ENCODE peak calls at places on chromosomes 5 and 9, in six cellular contexts. One of them, this sample, is unnamed.

GRCh38 chr5:53917095-53917494 is 356.7 kb downstream of the NDUFS4 start:
- DNase-seq in body of pancreas: no peak
- DNase-seq in neuronal stem cell: no peak
- DNase-seq in DND-41: no peak
- DNase-seq in pancreas: no peak
- DNase-seq in heart left ventricle: no peak
- DNase-seq in this sample: no peak

GRCh38 chr5:167708449-167708848 is 583.0 kb upstream of the WWC1 start:
- DNase-seq in body of pancreas: no peak
- DNase-seq in neuronal stem cell: no peak
- DNase-seq in DND-41: no peak
- DNase-seq in pancreas: no peak
- DNase-seq in heart left ventricle: no peak
- DNase-seq in this sample: no peak

GRCh38 chr5:8500426-8500825 is 631.5 kb downstream of the MTRR start:
- DNase-seq in body of pancreas: no peak
- DNase-seq in neuronal stem cell: no peak
- DNase-seq in DND-41: no peak
- DNase-seq in pancreas: no peak
- DNase-seq in heart left ventricle: no peak
- DNase-seq in this sample: no peak

GRCh38 chr5:59999056-59999455 is 105.5 kb upstream of the PDE4D start:
- DNase-seq in body of pancreas: no peak
- DNase-seq in neuronal stem cell: no peak
- DNase-seq in DND-41: no peak
- DNase-seq in pancreas: no peak
- DNase-seq in heart left ventricle: no peak
- DNase-seq in this sample: no peak

GRCh38 chr5:135038829-135039525 is 4.9 kb upstream of the PITX1 start:
- DNase-seq in body of pancreas: no peak
- DNase-seq in neuronal stem cell: no peak
- DNase-seq in DND-41: no peak
- DNase-seq in pancreas: no peak
- DNase-seq in heart left ventricle: no peak
- DNase-seq in this sample: peak

GRCh38 chr5:107744418-107745330 is 73.9 kb upstream of the EFNA5 start:
- DNase-seq in body of pancreas: no peak
- DNase-seq in neuronal stem cell: peak
- DNase-seq in DND-41: no peak
- DNase-seq in pancreas: no peak
- DNase-seq in heart left ventricle: no peak
- DNase-seq in this sample: no peak

GRCh38 chr5:10103098-10103497 is 146.6 kb downstream of the ATPSCKMT start:
- DNase-seq in body of pancreas: no peak
- DNase-seq in neuronal stem cell: peak
- DNase-seq in DND-41: no peak
- DNase-seq in pancreas: no peak
- DNase-seq in heart left ventricle: no peak
- DNase-seq in this sample: no peak

GRCh38 chr9:72978724-72979123 is 25.9 kb upstream of the ALDH1A1 start:
- DNase-seq in body of pancreas: no peak
- DNase-seq in neuronal stem cell: no peak
- DNase-seq in DND-41: no peak
- DNase-seq in pancreas: no peak
- DNase-seq in heart left ventricle: no peak
- DNase-seq in this sample: no peak

GRCh38 chr5:13695076-13695712 is 249.3 kb downstream of the DNAH5 start:
- DNase-seq in body of pancreas: no peak
- DNase-seq in neuronal stem cell: no peak
- DNase-seq in DND-41: no peak
- DNase-seq in pancreas: no peak
- DNase-seq in heart left ventricle: no peak
- DNase-seq in this sample: no peak

GRCh38 chr9:7165350-7165937 is 407.7 kb downstream of the KDM4C start:
- DNase-seq in body of pancreas: no peak
- DNase-seq in neuronal stem cell: no peak
- DNase-seq in DND-41: no peak
- DNase-seq in pancreas: no peak
- DNase-seq in heart left ventricle: no peak
- DNase-seq in this sample: no peak

GRCh38 chr9:106980551-106981101 is 117.7 kb downstream of the ZNF462 start:
- DNase-seq in body of pancreas: no peak
- DNase-seq in neuronal stem cell: no peak
- DNase-seq in DND-41: no peak
- DNase-seq in pancreas: no peak
- DNase-seq in heart left ventricle: no peak
- DNase-seq in this sample: no peak

GRCh38 chr5:163841-164240 is 27.5 kb upstream of the LRRC14B start:
- DNase-seq in body of pancreas: no peak
- DNase-seq in neuronal stem cell: no peak
- DNase-seq in DND-41: no peak
- DNase-seq in pancreas: peak
- DNase-seq in heart left ventricle: no peak
- DNase-seq in this sample: no peak

GRCh38 chr5:148376198-148376597 is 7.6 kb upstream of the FBXO38 start:
- DNase-seq in body of pancreas: no peak
- DNase-seq in neuronal stem cell: no peak
- DNase-seq in DND-41: no peak
- DNase-seq in pancreas: no peak
- DNase-seq in heart left ventricle: no peak
- DNase-seq in this sample: no peak

GRCh38 chr5:76402251-76402879 is 720 bp upstream of the IQGAP2 start:
- DNase-seq in body of pancreas: peak
- DNase-seq in neuronal stem cell: peak
- DNase-seq in DND-41: peak
- DNase-seq in pancreas: peak
- DNase-seq in heart left ventricle: peak
- DNase-seq in this sample: peak

GRCh38 chr5:39072915-39073758 is 1.1 kb downstream of the RICTOR start:
- DNase-seq in body of pancreas: peak
- DNase-seq in neuronal stem cell: peak
- DNase-seq in DND-41: peak
- DNase-seq in pancreas: peak
- DNase-seq in heart left ventricle: peak
- DNase-seq in this sample: peak

GRCh38 chr9:88725300-88726024 is 190.5 kb downstream of the NXNL2 start:
- DNase-seq in body of pancreas: no peak
- DNase-seq in neuronal stem cell: no peak
- DNase-seq in DND-41: no peak
- DNase-seq in pancreas: no peak
- DNase-seq in heart left ventricle: no peak
- DNase-seq in this sample: no peak

GRCh38 chr9:5949103-5949699 is 58.5 kb downstream of the MLANA start:
- DNase-seq in body of pancreas: peak
- DNase-seq in neuronal stem cell: no peak
- DNase-seq in DND-41: peak
- DNase-seq in pancreas: no peak
- DNase-seq in heart left ventricle: no peak
- DNase-seq in this sample: no peak

GRCh38 chr5:176916337-176916736 is 17.2 kb upstream of the HK3 start:
- DNase-seq in body of pancreas: no peak
- DNase-seq in neuronal stem cell: no peak
- DNase-seq in DND-41: no peak
- DNase-seq in pancreas: no peak
- DNase-seq in heart left ventricle: no peak
- DNase-seq in this sample: no peak

GRCh38 chr9:110156902-110157301 is 51.1 kb downstream of the C9orf152 start:
- DNase-seq in body of pancreas: peak
- DNase-seq in neuronal stem cell: no peak
- DNase-seq in DND-41: peak
- DNase-seq in pancreas: no peak
- DNase-seq in heart left ventricle: no peak
- DNase-seq in this sample: no peak

GRCh38 chr5:73314395-73315195 is 134.0 kb downstream of the FOXD1 start:
- DNase-seq in body of pancreas: no peak
- DNase-seq in neuronal stem cell: no peak
- DNase-seq in DND-41: no peak
- DNase-seq in pancreas: no peak
- DNase-seq in heart left ventricle: no peak
- DNase-seq in this sample: no peak

GRCh38 chr5:102826629-102827028 is 71.5 kb downstream of the PAM start:
- DNase-seq in body of pancreas: no peak
- DNase-seq in neuronal stem cell: no peak
- DNase-seq in DND-41: peak
- DNase-seq in pancreas: no peak
- DNase-seq in heart left ventricle: no peak
- DNase-seq in this sample: no peak

GRCh38 chr9:75541778-75542177 is 348.7 kb upstream of the PCSK5 start:
- DNase-seq in body of pancreas: no peak
- DNase-seq in neuronal stem cell: no peak
- DNase-seq in DND-41: no peak
- DNase-seq in pancreas: no peak
- DNase-seq in heart left ventricle: no peak
- DNase-seq in this sample: no peak

GRCh38 chr9:89903076-89903475 is 298.3 kb downstream of the GADD45G start:
- DNase-seq in body of pancreas: no peak
- DNase-seq in neuronal stem cell: no peak
- DNase-seq in DND-41: no peak
- DNase-seq in pancreas: no peak
- DNase-seq in heart left ventricle: no peak
- DNase-seq in this sample: peak

GRCh38 chr9:109401169-109401989 is 80.5 kb upstream of the EPB41L4B start:
- DNase-seq in body of pancreas: peak
- DNase-seq in neuronal stem cell: peak
- DNase-seq in DND-41: peak
- DNase-seq in pancreas: peak
- DNase-seq in heart left ventricle: peak
- DNase-seq in this sample: peak

DNA sequence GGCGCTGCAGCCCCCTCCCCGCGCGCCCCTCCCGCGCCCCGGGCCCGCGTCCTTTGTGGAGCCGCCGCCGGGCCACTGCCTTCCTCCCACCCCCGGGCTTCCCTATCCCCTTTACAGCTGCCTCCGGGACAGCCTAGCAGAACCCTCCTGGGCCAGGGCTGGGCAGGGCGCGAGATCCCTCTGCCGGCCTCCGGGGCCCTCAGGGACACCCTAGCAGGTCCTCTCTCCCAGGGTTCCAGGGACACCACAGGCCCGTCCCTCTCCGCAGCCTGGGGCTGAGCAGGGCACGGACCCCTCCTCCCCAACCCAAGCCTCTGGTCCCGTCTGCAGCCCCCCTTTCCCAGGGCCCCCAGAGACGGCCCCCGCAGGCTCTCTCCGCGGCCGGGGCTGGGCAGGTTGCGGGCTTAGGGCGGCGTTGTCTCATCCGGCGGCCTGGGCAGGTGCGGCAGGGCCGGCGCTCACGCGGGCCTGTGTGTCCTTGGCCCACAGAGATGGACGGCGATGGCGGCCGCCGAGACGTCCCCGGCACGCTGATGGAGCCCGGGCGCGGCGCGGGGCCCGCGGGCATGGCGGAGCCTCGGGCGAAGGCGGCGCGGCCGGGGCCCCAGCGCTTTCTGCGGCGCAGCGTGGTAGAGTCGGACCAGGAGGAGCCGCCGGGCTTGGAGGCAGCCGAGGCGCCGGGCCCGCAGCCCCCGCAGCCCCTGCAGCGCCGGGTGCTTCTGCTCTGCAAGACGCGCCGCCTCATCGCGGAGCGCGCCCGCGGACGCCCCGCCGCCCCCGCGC is 691 bp downstream of the WNK2 start:
- DNase-seq in body of pancreas: no peak
- DNase-seq in neuronal stem cell: peak
- DNase-seq in DND-41: no peak
- DNase-seq in pancreas: no peak
- DNase-seq in heart left ventricle: no peak
- DNase-seq in this sample: no peak
- H3K27ac ChIP-seq in body of pancreas: peak
- H3K27ac ChIP-seq in neuronal stem cell: no peak
- H3K27ac ChIP-seq in DND-41: no peak
- H3K27ac ChIP-seq in pancreas: peak
- H3K27ac ChIP-seq in heart left ventricle: peak
- H3K27ac ChIP-seq in this sample: no peak

GRCh38 chr9:87713990-87714335 is 12.0 kb upstream of the CTSL start:
- DNase-seq in body of pancreas: no peak
- DNase-seq in neuronal stem cell: no peak
- DNase-seq in DND-41: no peak
- DNase-seq in pancreas: no peak
- DNase-seq in heart left ventricle: no peak
- DNase-seq in this sample: no peak
- H3K4me3 ChIP-seq in body of pancreas: no peak
- H3K4me3 ChIP-seq in neuronal stem cell: no peak
- H3K4me3 ChIP-seq in DND-41: no peak
- H3K4me3 ChIP-seq in pancreas: no peak
- H3K4me3 ChIP-seq in heart left ventricle: peak
- H3K4me3 ChIP-seq in this sample: no peak

GRCh38 chr9:18195223-18195622 is 278.7 kb upstream of the ADAMTSL1 start:
- DNase-seq in body of pancreas: no peak
- DNase-seq in neuronal stem cell: no peak
- DNase-seq in DND-41: no peak
- DNase-seq in pancreas: no peak
- DNase-seq in heart left ventricle: no peak
- DNase-seq in this sample: no peak

GRCh38 chr9:18190671-18191374 is 283.1 kb upstream of the ADAMTSL1 start:
- DNase-seq in body of pancreas: peak
- DNase-seq in neuronal stem cell: no peak
- DNase-seq in DND-41: no peak
- DNase-seq in pancreas: no peak
- DNase-seq in heart left ventricle: no peak
- DNase-seq in this sample: no peak

GRCh38 chr9:18189876-18190670 is 283.9 kb upstream of the ADAMTSL1 start:
- DNase-seq in body of pancreas: peak
- DNase-seq in neuronal stem cell: no peak
- DNase-seq in DND-41: no peak
- DNase-seq in pancreas: no peak
- DNase-seq in heart left ventricle: no peak
- DNase-seq in this sample: no peak

GRCh38 chr9:18194316-18194715 is 279.6 kb upstream of the ADAMTSL1 start:
- DNase-seq in body of pancreas: no peak
- DNase-seq in neuronal stem cell: no peak
- DNase-seq in DND-41: no peak
- DNase-seq in pancreas: no peak
- DNase-seq in heart left ventricle: no peak
- DNase-seq in this sample: no peak
- H3K27ac ChIP-seq in body of pancreas: no peak
- H3K27ac ChIP-seq in neuronal stem cell: no peak
- H3K27ac ChIP-seq in DND-41: no peak
- H3K27ac ChIP-seq in pancreas: no peak
- H3K27ac ChIP-seq in heart left ventricle: no peak
- H3K27ac ChIP-seq in this sample: no peak

DNA sequence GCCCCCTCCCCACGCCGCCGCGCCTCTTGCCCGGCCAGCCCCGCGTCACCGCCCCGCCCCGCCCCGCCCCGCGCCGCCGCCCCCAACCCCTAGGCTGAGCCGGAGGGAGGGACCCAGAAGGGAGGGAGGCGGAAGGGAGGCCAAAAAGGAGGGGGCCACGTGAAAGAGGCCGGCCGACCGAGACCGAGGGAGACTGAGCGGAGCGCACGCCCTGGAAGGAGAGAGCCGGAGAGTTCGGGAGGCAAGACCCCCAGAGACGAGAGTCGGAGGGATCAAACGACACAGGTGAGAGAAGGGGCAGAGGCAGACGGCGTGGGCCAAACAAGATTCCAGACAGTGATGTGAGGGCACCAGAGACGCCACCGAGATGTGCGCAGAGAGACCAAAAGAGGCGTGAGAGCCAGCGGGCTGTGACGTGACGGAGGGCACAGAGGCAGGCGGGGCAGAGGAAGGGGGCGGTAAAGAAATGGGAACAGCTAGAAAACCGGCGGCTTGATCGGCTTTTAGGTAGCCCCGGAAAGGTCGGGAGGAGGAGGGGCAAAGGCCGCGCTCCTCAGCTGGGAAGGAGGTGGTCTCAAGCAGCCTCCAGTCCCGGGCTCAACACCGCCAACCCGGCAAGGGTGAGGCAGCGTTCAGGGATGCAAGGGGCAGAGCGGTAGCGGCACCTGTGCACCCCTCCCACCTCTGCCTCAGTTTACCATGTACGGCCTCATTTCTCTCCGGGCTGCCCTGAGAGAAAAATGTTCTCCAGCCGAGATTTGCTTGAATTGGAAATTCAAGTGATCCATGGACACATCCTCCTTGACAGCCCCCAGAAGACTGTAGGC is 414 bp upstream of the BARX1 start:
- DNase-seq in body of pancreas: no peak
- DNase-seq in neuronal stem cell: no peak
- DNase-seq in DND-41: no peak
- DNase-seq in pancreas: no peak
- DNase-seq in heart left ventricle: no peak
- DNase-seq in this sample: no peak
- H3K4me3 ChIP-seq in body of pancreas: no peak
- H3K4me3 ChIP-seq in neuronal stem cell: peak
- H3K4me3 ChIP-seq in DND-41: no peak
- H3K4me3 ChIP-seq in pancreas: no peak
- H3K4me3 ChIP-seq in heart left ventricle: peak
- H3K4me3 ChIP-seq in this sample: peak